ENCODE peak calls at places on chromosomes 6 and 20, in seven cellular contexts. V, K, Y, C, I, G and W are unnamed samples.

GRCh38 chr6:167906899-167907298 is 80.2 kb downstream of the AFDN start:
- DNase-seq in V (peak), K (peak), Y (no peak), C (no peak), I (no peak), G (peak), W (no peak)

GRCh38 chr6:37979392-37980221 is 160.1 kb downstream of the ZFAND3 start:
- DNase-seq in V (no peak), K (no peak), Y (no peak), C (no peak), I (no peak), G (no peak), W (no peak)

GRCh38 chr20:35615667-35616464 is at the start of gene SPAG4:
- DNase-seq in V (peak), K (peak), Y (peak), C (peak), I (peak), G (peak), W (no peak)

GRCh38 chr6:119289651-119290050 is 59.9 kb downstream of the MAN1A1 start:
- DNase-seq in V (no peak), K (no peak), Y (no peak), C (no peak), I (no peak), G (no peak), W (no peak)

GRCh38 chr6:98292812-98293211 is 541.6 kb upstream of the POU3F2 start:
- DNase-seq in V (no peak), K (no peak), Y (no peak), C (no peak), I (no peak), G (no peak), W (no peak)

GRCh38 chr20:47610945-47611250 is 109.2 kb downstream of the NCOA3 start:
- DNase-seq in V (no peak), K (no peak), Y (no peak), C (no peak), I (no peak), G (no peak), W (no peak)

GRCh38 chr6:153044295-153044694 is 41.8 kb upstream of the MTRF1L start:
- DNase-seq in V (no peak), K (no peak), Y (no peak), C (no peak), I (no peak), G (no peak), W (no peak)

GRCh38 chr6:16633961-16634360 is 127.3 kb downstream of the ATXN1 start:
- DNase-seq in V (no peak), K (no peak), Y (no peak), C (no peak), I (no peak), G (no peak), W (no peak)

GRCh38 chr6:78598966-78599365 is 268.4 kb upstream of the IRAK1BP1 start:
- DNase-seq in V (no peak), K (no peak), Y (no peak), C (peak), I (no peak), G (no peak), W (no peak)

GRCh38 chr20:57346477-57346876 is 4.6 kb upstream of the RAE1 start:
- DNase-seq in V (peak), K (peak), Y (peak), C (peak), I (no peak), G (peak), W (no peak)

GRCh38 chr6:100370265-100370664 is 94.5 kb downstream of the SIM1 start:
- DNase-seq in V (no peak), K (peak), Y (no peak), C (no peak), I (no peak), G (no peak), W (no peak)

GRCh38 chr6:163405412-163406309 is 8.9 kb upstream of the QKI start:
- DNase-seq in V (peak), K (peak), Y (peak), C (no peak), I (peak), G (peak), W (no peak)

GRCh38 chr6:75932067-75932466 is 140.4 kb downstream of the IMPG1 start:
- DNase-seq in V (peak), K (peak), Y (peak), C (no peak), I (no peak), G (no peak), W (no peak)

GRCh38 chr6:41071501-41071922 is 644 bp downstream of the OARD1 start:
- DNase-seq in V (no peak), K (no peak), Y (no peak), C (no peak), I (no peak), G (peak), W (no peak)

GRCh38 chr6:44957151-44957550 is 371.0 kb upstream of the RUNX2 start:
- DNase-seq in V (no peak), K (no peak), Y (no peak), C (no peak), I (no peak), G (no peak), W (no peak)

GRCh38 chr6:26330835-26331808 is 33.9 kb upstream of the BTN3A2 start:
- DNase-seq in V (no peak), K (peak), Y (peak), C (no peak), I (no peak), G (no peak), W (no peak)

GRCh38 chr20:63124092-63124781 is 91.7 kb downstream of the YTHDF1 start:
- DNase-seq in V (no peak), K (no peak), Y (no peak), C (no peak), I (peak), G (peak), W (no peak)

GRCh38 chr6:53031281-53031680 is 33.9 kb upstream of the FBXO9 start:
- DNase-seq in V (no peak), K (no peak), Y (no peak), C (no peak), I (no peak), G (no peak), W (no peak)

GRCh38 chr6:53029761-53030160 is 34.7 kb upstream of the GSTA4 start:
- DNase-seq in V (no peak), K (no peak), Y (no peak), C (no peak), I (no peak), G (no peak), W (no peak)

GRCh38 chr6:53032853-53033252 is 32.4 kb upstream of the FBXO9 start:
- DNase-seq in V (no peak), K (no peak), Y (no peak), C (no peak), I (no peak), G (no peak), W (no peak)

GRCh38 chr6:53035549-53036213 is 29.5 kb upstream of the FBXO9 start:
- DNase-seq in V (no peak), K (no peak), Y (no peak), C (no peak), I (no peak), G (no peak), W (no peak)

GRCh38 chr6:53033764-53034163 is 31.4 kb upstream of the FBXO9 start:
- DNase-seq in V (no peak), K (no peak), Y (no peak), C (no peak), I (no peak), G (no peak), W (no peak)
- TF ChIP-seq POLR2AphosphoS5 in V (no peak), K (no peak), Y (no peak), C (no peak), I (no peak), G (no peak), W (no peak)

DNA sequence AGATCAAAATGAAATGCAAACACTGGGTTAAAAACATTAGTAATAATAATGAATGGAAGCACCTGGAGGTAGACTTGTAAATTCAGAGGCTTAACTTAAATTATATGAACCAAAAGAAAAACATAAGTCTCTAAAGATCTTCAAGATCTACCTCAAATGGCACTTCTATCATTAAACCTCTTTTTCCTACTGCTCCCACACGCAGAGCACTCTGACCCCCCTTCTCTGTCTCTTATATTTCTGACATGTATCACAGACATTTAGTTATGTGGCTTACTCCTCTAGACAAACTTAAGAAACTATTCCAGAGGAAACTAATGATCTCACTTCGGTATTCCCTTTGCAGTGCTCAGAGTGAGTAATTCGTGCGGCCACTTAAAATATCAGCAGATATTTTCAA is 1.1 kb downstream of the TBC1D32 start:
- DNase-seq in V (no peak), K (no peak), Y (no peak), C (peak), I (no peak), G (no peak), W (no peak)
- H3K4me3 ChIP-seq in V (no peak), K (no peak), Y (no peak), C (peak), I (no peak), G (no peak), W (peak)

GRCh38 chr6:56890683-56891429 is 64.1 kb upstream of the BEND6 start:
- DNase-seq in V (no peak), K (no peak), Y (peak), C (no peak), I (no peak), G (peak), W (no peak)
- TF ChIP-seq POLR2AphosphoS5 in V (no peak), K (no peak), Y (no peak), C (no peak), I (no peak), G (no peak), W (no peak)

GRCh38 chr6:169960891-169961611 is 209.6 kb downstream of the ERMARD start:
- DNase-seq in V (peak), K (no peak), Y (no peak), C (no peak), I (peak), G (peak), W (no peak)
- H3K4me3 ChIP-seq in V (no peak), K (no peak), Y (no peak), C (no peak), I (no peak), G (no peak), W (no peak)

GRCh38 chr6:161199845-161200244 is 74.0 kb downstream of the AGPAT4 start:
- DNase-seq in V (no peak), K (no peak), Y (peak), C (no peak), I (no peak), G (no peak), W (no peak)

GRCh38 chr6:161210857-161211256 is 63.0 kb downstream of the AGPAT4 start:
- DNase-seq in V (no peak), K (no peak), Y (no peak), C (no peak), I (no peak), G (no peak), W (no peak)

GRCh38 chr6:161200610-161201201 is 73.2 kb downstream of the AGPAT4 start:
- DNase-seq in V (no peak), K (peak), Y (no peak), C (no peak), I (no peak), G (no peak), W (no peak)

GRCh38 chr6:161204866-161205557 is 68.8 kb downstream of the AGPAT4 start:
- DNase-seq in V (no peak), K (no peak), Y (no peak), C (no peak), I (no peak), G (no peak), W (no peak)
- TF ChIP-seq POLR2AphosphoS5 in V (no peak), K (no peak), Y (no peak), C (no peak), I (no peak), G (no peak), W (no peak)

DNA sequence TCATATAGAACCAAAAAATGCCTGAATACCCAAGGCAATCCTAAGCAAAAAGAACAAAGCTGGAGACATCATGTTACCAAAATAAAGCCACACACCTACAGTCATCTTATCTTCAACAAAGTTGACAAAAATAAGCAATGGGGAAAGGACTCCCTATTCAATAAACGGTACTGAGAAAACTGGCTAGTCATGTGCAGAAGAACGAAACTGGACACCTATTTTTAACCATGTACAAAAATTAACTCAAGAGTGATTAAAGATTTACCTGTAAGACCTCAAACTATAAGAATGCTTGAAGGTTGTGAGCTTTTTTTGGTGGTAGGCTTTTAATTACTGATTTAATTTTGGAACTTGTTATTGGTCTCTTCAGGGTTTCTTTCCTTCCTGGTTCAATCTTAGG is 236.0 kb upstream of the DEFB112 start:
- DNase-seq in V (no peak), K (no peak), Y (no peak), C (no peak), I (no peak), G (no peak), W (no peak)
- H3K4me3 ChIP-seq in V (no peak), K (no peak), Y (no peak), C (no peak), I (no peak), G (no peak), W (no peak)

GRCh38 chr6:134123666-134124208 is 71.3 kb upstream of the SLC2A12 start:
- DNase-seq in V (no peak), K (peak), Y (no peak), C (peak), I (no peak), G (no peak), W (peak)

GRCh38 chr6:134131530-134132139 is 79.2 kb upstream of the SLC2A12 start:
- DNase-seq in V (no peak), K (no peak), Y (no peak), C (no peak), I (no peak), G (no peak), W (no peak)

GRCh38 chr6:134132494-134133141 is 80.2 kb upstream of the SLC2A12 start:
- DNase-seq in V (no peak), K (no peak), Y (no peak), C (no peak), I (no peak), G (no peak), W (no peak)

GRCh38 chr6:134122775-134123174 is 70.4 kb upstream of the SLC2A12 start:
- DNase-seq in V (no peak), K (no peak), Y (no peak), C (no peak), I (no peak), G (no peak), W (no peak)

GRCh38 chr6:134128146-134128545 is 75.7 kb upstream of the SLC2A12 start:
- DNase-seq in V (no peak), K (no peak), Y (no peak), C (no peak), I (no peak), G (no peak), W (no peak)
- TF ChIP-seq POLR2AphosphoS5 in V (no peak), K (no peak), Y (no peak), C (no peak), I (no peak), G (no peak), W (no peak)